ENCODE peak calls at places on chromosomes 12 and 14, in ten cellular contexts. J is colonic mucosa; Y is dorsolateral prefrontal cortex; D is cardiac muscle cell; X is stimulated activated CD8-positive, alpha-beta memory T cell treated with anti-CD3 and anti-CD28 coated beads, Interleukin-12 subunit alpha, Interleukin-12 subunit beta, amount 100 ng/mL, for 4 hours; N is T-helper 22 cell; S is GM10248; K is NCI-H345; Q is CD4-positive, alpha-beta T cell; V is fibroblast of lung. C is an unnamed sample.

GRCh38 chr12:116123511-116124258 is 153.8 kb downstream of the MED13L start:
- DNase-seq in S (peak; percentile 34), N (no peak), D (peak; percentile 59), Q (no peak), J (no peak), X (no peak), K (peak; percentile 88), Y (peak; percentile 37), V (peak; percentile 65), C (peak; percentile 13)

GRCh38 chr12:54004841-54005530 is 3.8 kb upstream of the HOXC8 start:
- DNase-seq in S (no peak), Q (no peak), K (no peak), J (no peak), N (no peak), V (no peak), Y (no peak), D (no peak), X (no peak), C (no peak)

GRCh38 chr14:28542040-28542439 is 224.5 kb upstream of the FOXG1 start:
- DNase-seq in X (no peak), J (no peak), S (no peak), Y (no peak), N (no peak), Q (no peak), V (peak; percentile 23), K (no peak), D (peak; percentile 76), C (no peak)

GRCh38 chr12:43761535-43761934 is 2.8 kb downstream of the IRAK4 start:
- DNase-seq in V (no peak), J (no peak), N (no peak), Y (no peak), S (no peak), X (no peak), D (no peak), K (no peak), Q (no peak), C (no peak)

GRCh38 chr14:23160924-23161522 is 22.4 kb downstream of the SLC7A8 start:
- DNase-seq in K (no peak), D (peak; percentile 95), Q (no peak), X (no peak), N (no peak), J (peak; percentile 66), S (no peak), V (peak; percentile 86), Y (peak; percentile 51), C (no peak)

GRCh38 chr12:52344111-52344510 is 22.9 kb upstream of the KRT83 start:
- DNase-seq in D (no peak), S (no peak), N (no peak), V (no peak), Q (no peak), Y (no peak), K (no peak), X (no peak), J (no peak), C (no peak)

GRCh38 chr12:132009336-132009859 is 59.7 kb downstream of the EP400 start:
- DNase-seq in X (no peak), Q (no peak), V (no peak), D (no peak), N (no peak), Y (no peak), K (no peak), S (no peak), J (no peak), C (no peak)

GRCh38 chr12:8065991-8066594 is at the start of gene C3AR1:
- DNase-seq in Q (peak; percentile 20), X (no peak), D (peak; percentile 73), J (no peak), V (peak; percentile 83), N (peak; percentile 57), Y (no peak), S (peak; percentile 57), K (no peak), C (no peak)

GRCh38 chr12:107398101-107398500 is 287.5 kb upstream of the PWP1 start:
- DNase-seq in N (no peak), Y (no peak), J (no peak), V (peak; percentile 30), D (no peak), K (no peak), Q (no peak), S (no peak), X (no peak), C (no peak)

GRCh38 chr14:93009471-93010117 is 86.6 kb downstream of the CHGA start:
- DNase-seq in V (no peak), D (no peak), Q (no peak), X (no peak), Y (no peak), K (no peak), J (no peak), N (no peak), S (no peak), C (no peak)

GRCh38 chr14:81727243-81727642 is 193.6 kb upstream of the SEL1L start:
- DNase-seq in N (no peak), S (no peak), D (no peak), Y (no peak), V (peak; percentile 4), X (no peak), J (no peak), K (peak; percentile 89), Q (no peak), C (no peak)

GRCh38 chr12:120497524-120498150 is 1.7 kb downstream of the DYNLL1 start:
- DNase-seq in J (peak; percentile 24), Q (no peak), Y (no peak), D (peak; percentile 27), X (no peak), N (no peak), V (peak; percentile 45), K (no peak), S (no peak), C (no peak)

GRCh38 chr12:125340791-125341190 is 275.6 kb downstream of the AACS start:
- DNase-seq in X (no peak), D (peak; percentile 49), S (no peak), Q (no peak), N (no peak), Y (no peak), K (no peak), V (peak; percentile 89), J (peak; percentile 37), C (no peak)

GRCh38 chr14:105989746-105990302 is 463.4 kb downstream of the TMEM121 start:
- DNase-seq in N (no peak), Q (no peak), V (no peak), K (no peak), S (no peak), Y (no peak), J (no peak), X (no peak), D (no peak), C (no peak)

GRCh38 chr14:22433059-22433458 is 156.0 kb downstream of the DAD1 start:
- DNase-seq in X (no peak), S (no peak), D (no peak), K (no peak), J (no peak), Y (no peak), Q (no peak), V (no peak), N (no peak), C (no peak)

GRCh38 chr12:10926263-10926662 is 2.8 kb upstream of the PRH2 start:
- DNase-seq in D (no peak), S (no peak), N (no peak), J (no peak), K (no peak), X (no peak), V (no peak), Y (no peak), Q (no peak), C (no peak)

GRCh38 chr14:90506748-90507147 is 109.9 kb downstream of the CALM1 start:
- DNase-seq in Q (no peak), N (no peak), X (no peak), V (no peak), Y (no peak), D (no peak), S (no peak), K (no peak), J (no peak), C (no peak)